ENCODE peak calls at places on chromosomes 6 and 20, in eight cellular contexts. N is amniotic epithelial cell; D is A172; P is effector memory CD8-positive, alpha-beta T cell; Y is activated CD4-positive, alpha-beta T cell treated with anti-CD3 and anti-CD28 coated beads for 48 hours; T is neural progenitor cell; S is AG04450; K is GM12892. R is an unnamed sample.

GRCh38 chr6:89368107-89368506 is 15.6 kb upstream of the UBE2J1 start:
- DNase-seq in Y (peak), D (peak), K (no peak), N (peak), S (no peak), P (peak), T (peak), R (no peak)

GRCh38 chr6:64330694-64331309 is 695.2 kb downstream of the PHF3 start:
- DNase-seq in T (peak), P (no peak), K (no peak), Y (peak), D (peak), N (peak), S (peak), R (no peak)

GRCh38 chr20:62925420-62926228 is 681 bp downstream of the DIDO1 start:
- DNase-seq in N (no peak), T (peak), D (no peak), K (peak), P (peak), S (no peak), Y (peak), R (no peak)

GRCh38 chr6:139839506-139840156 is 465.2 kb upstream of the CITED2 start:
- DNase-seq in D (no peak), T (no peak), Y (no peak), N (no peak), P (no peak), S (no peak), K (no peak), R (no peak)

GRCh38 chr6:72219536-72219935 is 333.2 kb downstream of the RIMS1 start:
- DNase-seq in P (no peak), Y (no peak), T (no peak), S (no peak), N (no peak), K (no peak), D (no peak), R (no peak)

GRCh38 chr6:99603421-99604160 is 3.0 kb upstream of the PRDM13 start:
- DNase-seq in D (no peak), S (no peak), Y (peak), N (no peak), P (no peak), T (peak), K (peak), R (no peak)

GRCh38 chr20:6295026-6295425 is 172.2 kb upstream of the FERMT1 start:
- DNase-seq in D (no peak), T (no peak), Y (no peak), S (no peak), P (no peak), K (no peak), N (no peak), R (no peak)

GRCh38 chr6:136424450-136424849 is 125.8 kb downstream of the MAP7 start:
- DNase-seq in T (no peak), P (no peak), S (no peak), K (no peak), D (no peak), Y (no peak), N (no peak), R (no peak)

GRCh38 chr20:31494131-31494530 is 19.0 kb downstream of the REM1 start:
- DNase-seq in K (no peak), Y (no peak), S (no peak), D (peak), T (peak), N (peak), P (no peak), R (no peak)

GRCh38 chr6:104484626-104485025 is 375.1 kb downstream of the HACE1 start:
- DNase-seq in K (no peak), D (no peak), S (no peak), Y (no peak), P (no peak), T (no peak), N (no peak), R (no peak)

R was measured in GM12891.